ENCODE peak calls at places on chromosome 21, in nine cellular contexts. One of them, this sample, is unnamed.

GRCh38 chr21:33395866-33396265 is 7.3 kb upstream of the IFNGR2 start:
- DNase-seq in effector memory CD4-positive, alpha-beta T cell: no peak
- DNase-seq in GM04503: no peak
- DNase-seq in mesenchymal stem cell: peak
- DNase-seq in cardiac fibroblast: peak
- DNase-seq in posterior vena cava: no peak
- DNase-seq in ureter: no peak
- DNase-seq in NCI-H2171 treated with DMSO at 0.1 percent for 48 hours: no peak
- DNase-seq in Kasumi-1: no peak
- DNase-seq in this sample: no peak

GRCh38 chr21:44687671-44688070 is 5.7 kb upstream of the KRTAP12-1 start:
- DNase-seq in effector memory CD4-positive, alpha-beta T cell: no peak
- DNase-seq in GM04503: no peak
- DNase-seq in mesenchymal stem cell: no peak
- DNase-seq in cardiac fibroblast: no peak
- DNase-seq in posterior vena cava: peak
- DNase-seq in ureter: no peak
- DNase-seq in NCI-H2171 treated with DMSO at 0.1 percent for 48 hours: peak
- DNase-seq in Kasumi-1: no peak
- DNase-seq in this sample: no peak

GRCh38 chr21:42679319-42679981 is 26.0 kb downstream of the PDE9A start:
- DNase-seq in effector memory CD4-positive, alpha-beta T cell: no peak
- DNase-seq in GM04503: no peak
- DNase-seq in mesenchymal stem cell: no peak
- DNase-seq in cardiac fibroblast: no peak
- DNase-seq in posterior vena cava: no peak
- DNase-seq in ureter: no peak
- DNase-seq in NCI-H2171 treated with DMSO at 0.1 percent for 48 hours: no peak
- DNase-seq in Kasumi-1: no peak
- DNase-seq in this sample: no peak

GRCh38 chr21:35020446-35020845 is 28.7 kb downstream of the RUNX1 start:
- DNase-seq in effector memory CD4-positive, alpha-beta T cell: no peak
- DNase-seq in GM04503: no peak
- DNase-seq in mesenchymal stem cell: no peak
- DNase-seq in cardiac fibroblast: no peak
- DNase-seq in posterior vena cava: no peak
- DNase-seq in ureter: no peak
- DNase-seq in NCI-H2171 treated with DMSO at 0.1 percent for 48 hours: no peak
- DNase-seq in Kasumi-1: no peak
- DNase-seq in this sample: peak

GRCh38 chr21:44990921-44991320 is 51.1 kb downstream of the SLX9 start:
- DNase-seq in effector memory CD4-positive, alpha-beta T cell: no peak
- DNase-seq in GM04503: no peak
- DNase-seq in mesenchymal stem cell: no peak
- DNase-seq in cardiac fibroblast: no peak
- DNase-seq in posterior vena cava: no peak
- DNase-seq in ureter: no peak
- DNase-seq in NCI-H2171 treated with DMSO at 0.1 percent for 48 hours: no peak
- DNase-seq in Kasumi-1: no peak
- DNase-seq in this sample: no peak

GRCh38 chr21:24395320-24395933 is 1211.9 kb downstream of the MRPL39 start:
- DNase-seq in effector memory CD4-positive, alpha-beta T cell: no peak
- DNase-seq in GM04503: no peak
- DNase-seq in mesenchymal stem cell: no peak
- DNase-seq in cardiac fibroblast: no peak
- DNase-seq in posterior vena cava: no peak
- DNase-seq in ureter: no peak
- DNase-seq in NCI-H2171 treated with DMSO at 0.1 percent for 48 hours: no peak
- DNase-seq in Kasumi-1: no peak
- DNase-seq in this sample: no peak

GRCh38 chr21:38989745-38990423 is 184.2 kb downstream of the ETS2 start:
- DNase-seq in effector memory CD4-positive, alpha-beta T cell: no peak
- DNase-seq in GM04503: no peak
- DNase-seq in mesenchymal stem cell: peak
- DNase-seq in cardiac fibroblast: peak
- DNase-seq in posterior vena cava: peak
- DNase-seq in ureter: peak
- DNase-seq in NCI-H2171 treated with DMSO at 0.1 percent for 48 hours: no peak
- DNase-seq in Kasumi-1: no peak
- DNase-seq in this sample: no peak

GRCh38 chr21:32949701-32950100 is 76.0 kb upstream of the OLIG2 start:
- DNase-seq in effector memory CD4-positive, alpha-beta T cell: no peak
- DNase-seq in GM04503: no peak
- DNase-seq in mesenchymal stem cell: no peak
- DNase-seq in cardiac fibroblast: no peak
- DNase-seq in posterior vena cava: no peak
- DNase-seq in ureter: no peak
- DNase-seq in NCI-H2171 treated with DMSO at 0.1 percent for 48 hours: no peak
- DNase-seq in Kasumi-1: no peak
- DNase-seq in this sample: no peak

GRCh38 chr21:33019885-33020557 is 5.7 kb upstream of the OLIG2 start:
- DNase-seq in effector memory CD4-positive, alpha-beta T cell: no peak
- DNase-seq in GM04503: no peak
- DNase-seq in mesenchymal stem cell: no peak
- DNase-seq in cardiac fibroblast: no peak
- DNase-seq in posterior vena cava: no peak
- DNase-seq in ureter: no peak
- DNase-seq in NCI-H2171 treated with DMSO at 0.1 percent for 48 hours: peak
- DNase-seq in Kasumi-1: no peak
- DNase-seq in this sample: no peak

GRCh38 chr21:39515684-39516083 is 63.9 kb downstream of the SH3BGR start:
- DNase-seq in effector memory CD4-positive, alpha-beta T cell: no peak
- DNase-seq in GM04503: no peak
- DNase-seq in mesenchymal stem cell: no peak
- DNase-seq in cardiac fibroblast: no peak
- DNase-seq in posterior vena cava: no peak
- DNase-seq in ureter: no peak
- DNase-seq in NCI-H2171 treated with DMSO at 0.1 percent for 48 hours: no peak
- DNase-seq in Kasumi-1: no peak
- DNase-seq in this sample: no peak

GRCh38 chr21:17775431-17776126 is 43.6 kb downstream of the C21orf91 start:
- DNase-seq in effector memory CD4-positive, alpha-beta T cell: peak
- DNase-seq in GM04503: no peak
- DNase-seq in mesenchymal stem cell: no peak
- DNase-seq in cardiac fibroblast: no peak
- DNase-seq in posterior vena cava: peak
- DNase-seq in ureter: no peak
- DNase-seq in NCI-H2171 treated with DMSO at 0.1 percent for 48 hours: no peak
- DNase-seq in Kasumi-1: no peak
- DNase-seq in this sample: peak

GRCh38 chr21:44551290-44552015 is at the start of gene KRTAP10-2:
- DNase-seq in effector memory CD4-positive, alpha-beta T cell: no peak
- DNase-seq in GM04503: no peak
- DNase-seq in mesenchymal stem cell: no peak
- DNase-seq in cardiac fibroblast: no peak
- DNase-seq in posterior vena cava: peak
- DNase-seq in ureter: no peak
- DNase-seq in NCI-H2171 treated with DMSO at 0.1 percent for 48 hours: no peak
- DNase-seq in Kasumi-1: no peak
- DNase-seq in this sample: no peak

This sample was measured in OCI-LY7.